ENCODE peak calls at places on chromosomes 1 and 21, in ten cellular contexts. Q is IMR-90, R is foreskin fibroblast, B is lung, H is HTR-8/SVneo, O is ACHN, K is SK-N-MC, V is A172, M is HEK293T, S is kidney glomerular epithelial cell. P is an unnamed sample.

GRCh38 chr21:16007933-16008332 is 278.2 kb downstream of the USP25 start:
- DNase-seq in Q (peak; percentile 16), R (peak; percentile 51), B (no peak), H (no peak), O (no peak), K (no peak), V (no peak), M (no peak), S (no peak), P (no peak)

GRCh38 chr1:160410412-160411005 is 10.1 kb downstream of the VANGL2 start:
- DNase-seq in Q (no peak), R (peak; percentile 11), B (no peak), H (no peak), O (no peak), K (no peak), V (no peak), M (no peak), S (no peak), P (no peak)

GRCh38 chr1:214506972-214507431 is 44.4 kb downstream of the PTPN14 start:
- DNase-seq in Q (no peak), R (no peak), B (no peak), H (no peak), O (peak; percentile 83), K (no peak), V (peak; percentile 21), M (no peak), S (peak; percentile 94), P (peak; percentile 97)

GRCh38 chr1:228083871-228084278 is 1.4 kb downstream of the ARF1 start:
- DNase-seq in Q (peak; percentile 22), R (no peak), B (no peak), H (no peak), O (peak; percentile 38), K (no peak), V (no peak), M (no peak), S (peak; percentile 35), P (no peak)

GRCh38 chr21:29487154-29487553 is 188.4 kb downstream of the BACH1 start:
- DNase-seq in Q (no peak), R (no peak), B (no peak), H (no peak), O (no peak), K (no peak), V (no peak), M (no peak), S (no peak), P (no peak)

GRCh38 chr1:158390342-158390741 is 8.9 kb downstream of the OR10T2 start:
- DNase-seq in Q (no peak), R (no peak), B (no peak), H (no peak), O (no peak), K (no peak), V (no peak), M (no peak), S (no peak), P (no peak)

GRCh38 chr1:225654277-225654597 is 1.3 kb upstream of the ENAH start:
- DNase-seq in Q (no peak), R (no peak), B (no peak), H (no peak), O (peak; percentile 37), K (no peak), V (no peak), M (no peak), S (no peak), P (no peak)

GRCh38 chr1:221336141-221336540 is 405.7 kb downstream of the DUSP10 start:
- DNase-seq in Q (peak; percentile 61), R (peak; percentile 67), B (no peak), H (peak; percentile 19), O (no peak), K (no peak), V (no peak), M (no peak), S (peak; percentile 41), P (no peak)

GRCh38 chr1:207218512-207219352 is 102.7 kb upstream of the CD55 start:
- DNase-seq in Q (no peak), R (no peak), B (peak; percentile 79), H (no peak), O (peak; percentile 33), K (no peak), V (peak; percentile 44), M (no peak), S (no peak), P (no peak)

GRCh38 chr1:75097686-75098085 is 36.5 kb upstream of the LHX8 start:
- DNase-seq in Q (no peak), R (peak; percentile 0), B (no peak), H (no peak), O (peak; percentile 37), K (peak; percentile 76), V (peak; percentile 33), M (no peak), S (no peak), P (no peak)

GRCh38 chr1:235525314-235525713 is 21.1 kb upstream of the B3GALNT2 start:
- DNase-seq in Q (peak; percentile 8), R (peak; percentile 15), B (no peak), H (no peak), O (no peak), K (no peak), V (no peak), M (no peak), S (no peak), P (no peak)

GRCh38 chr1:223500560-223501425 is 107.6 kb downstream of the CCDC185 start:
- DNase-seq in Q (peak; percentile 95), R (peak; percentile 56), B (peak; percentile 66), H (peak; percentile 54), O (peak; percentile 58), K (no peak), V (peak; percentile 93), M (no peak), S (peak; percentile 98), P (peak; percentile 46)

GRCh38 chr1:58060548-58061170 is 485.9 kb downstream of the OMA1 start:
- DNase-seq in Q (no peak), R (no peak), B (no peak), H (no peak), O (no peak), K (no peak), V (no peak), M (no peak), S (no peak), P (no peak)

GRCh38 chr1:101632548-101633256 is 364.0 kb downstream of the OLFM3 start:
- DNase-seq in Q (no peak), R (no peak), B (no peak), H (no peak), O (no peak), K (no peak), V (no peak), M (no peak), S (no peak), P (no peak)